ENCODE peak calls at places on chromosomes 11 and 22, in six cellular contexts. P is mucosa of descending colon, R is foreskin fibroblast, C is nephron progenitor cell, O is HCT116, X is lower leg skin. K is an unnamed sample.

GRCh38 chr11:115660072-115660805 is 156.0 kb upstream of the CADM1 start:
- DNase-seq in P (no peak), R (no peak), C (peak), O (no peak), X (no peak), K (peak)

GRCh38 chr11:86182976-86183584 is 61.5 kb upstream of the EED start:
- DNase-seq in P (peak), R (no peak), C (no peak), O (no peak), X (no peak), K (no peak)

GRCh38 chr22:37484115-37485005 is 1.8 kb downstream of the MFNG start:
- DNase-seq in P (peak), R (no peak), C (no peak), O (no peak), X (peak), K (peak)

GRCh38 chr11:63592975-63593395 is 21.2 kb downstream of the PLAAT3 start:
- DNase-seq in P (peak), R (no peak), C (peak), O (no peak), X (no peak), K (peak)

GRCh38 chr11:89220684-89221339 is 43.1 kb downstream of the TYR start:
- DNase-seq in P (no peak), R (no peak), C (no peak), O (no peak), X (no peak), K (no peak)

GRCh38 chr22:49960967-49961600 is 512 bp downstream of the PIM3 start:
- DNase-seq in P (peak), R (peak), C (peak), O (no peak), X (peak), K (peak)

GRCh38 chr11:789951-790350 is at the start of gene CEND1:
- DNase-seq in P (peak), R (peak), C (peak), O (no peak), X (no peak), K (peak)

GRCh38 chr11:64854534-64855502 is 10.4 kb upstream of the CDC42BPG start:
- DNase-seq in P (peak), R (peak), C (no peak), O (peak), X (peak), K (no peak)

GRCh38 chr11:93526691-93527583 is 16.3 kb downstream of the SMCO4 start:
- DNase-seq in P (peak), R (no peak), C (no peak), O (no peak), X (no peak), K (no peak)

GRCh38 chr11:66365711-66366619 is 5.6 kb downstream of the SLC29A2 start:
- DNase-seq in P (peak), R (no peak), C (no peak), O (no peak), X (no peak), K (no peak)

GRCh38 chr11:76621866-76622265 is 48.7 kb downstream of the LRRC32 start:
- DNase-seq in P (no peak), R (no peak), C (no peak), O (no peak), X (peak), K (no peak)

GRCh38 chr22:47090591-47091240 is 328.3 kb downstream of the TBC1D22A start:
- DNase-seq in P (no peak), R (peak), C (peak), O (no peak), X (peak), K (no peak)

GRCh38 chr11:82898242-82898641 is 2.0 kb downstream of the PRCP start:
- DNase-seq in P (no peak), R (no peak), C (no peak), O (no peak), X (no peak), K (no peak)

GRCh38 chr11:46309669-46310288 is 32.3 kb downstream of the CREB3L1 start:
- DNase-seq in P (no peak), R (no peak), C (no peak), O (peak), X (no peak), K (no peak)

GRCh38 chr11:87259731-87260130 is 222.0 kb downstream of the TMEM135 start:
- DNase-seq in P (no peak), R (no peak), C (no peak), O (no peak), X (no peak), K (no peak)

GRCh38 chr11:8584511-8584910 is 9.5 kb downstream of the STK33 start:
- DNase-seq in P (no peak), R (no peak), C (no peak), O (no peak), X (no peak), K (no peak)

GRCh38 chr11:61609970-61610347 is 29.1 kb upstream of the SYT7 start:
- DNase-seq in P (peak), R (no peak), C (no peak), O (no peak), X (no peak), K (peak)

GRCh38 chr11:132943737-132944556 is 588.4 kb downstream of the OPCML start:
- DNase-seq in P (no peak), R (no peak), C (peak), O (no peak), X (no peak), K (peak)

GRCh38 chr11:114440121-114440860 is 1.0 kb downstream of the REXO2 start:
- DNase-seq in P (no peak), R (no peak), C (no peak), O (no peak), X (no peak), K (no peak)

GRCh38 chr11:77590194-77590591 is 440 bp downstream of the AQP11 start:
- DNase-seq in P (no peak), R (peak), C (no peak), O (no peak), X (no peak), K (peak)

GRCh38 chr11:58968251-58968711 is 29.0 kb downstream of the GLYATL1 start:
- DNase-seq in P (peak), R (no peak), C (no peak), O (no peak), X (no peak), K (no peak)

GRCh38 chr11:4697583-4697982 is at the start of gene OR51E2:
- DNase-seq in P (no peak), R (no peak), C (no peak), O (no peak), X (no peak), K (no peak)

GRCh38 chr11:1705121-1706052 is 8.4 kb downstream of the KRTAP5-6 start:
- DNase-seq in P (no peak), R (no peak), C (no peak), O (no peak), X (peak), K (no peak)

GRCh38 chr11:126257764-126258163 is 10.9 kb downstream of the SRPRA start:
- DNase-seq in P (no peak), R (peak), C (no peak), O (no peak), X (no peak), K (no peak)

GRCh38 chr22:36893262-36893661 is 20.2 kb upstream of the CSF2RB start:
- DNase-seq in P (no peak), R (no peak), C (no peak), O (no peak), X (no peak), K (no peak)

GRCh38 chr22:22397292-22397870 is 111.2 kb downstream of the ZNF280B start:
- DNase-seq in P (no peak), R (peak), C (peak), O (peak), X (peak), K (no peak)

GRCh38 chr11:129589190-129589589 is 213.5 kb downstream of the BARX2 start:
- DNase-seq in P (no peak), R (no peak), C (peak), O (no peak), X (no peak), K (no peak)

GRCh38 chr22:35830305-35830704 is 112.6 kb downstream of the APOL5 start:
- DNase-seq in P (no peak), R (no peak), C (no peak), O (no peak), X (no peak), K (no peak)

GRCh38 chr11:706957-707816 is 1.2 kb downstream of the EPS8L2 start:
- DNase-seq in P (peak), R (peak), C (no peak), O (no peak), X (no peak), K (no peak)

GRCh38 chr22:42016111-42016510 is 17.5 kb downstream of the WBP2NL start:
- DNase-seq in P (no peak), R (no peak), C (no peak), O (no peak), X (no peak), K (no peak)

GRCh38 chr22:40409613-40410113 is 39.3 kb downstream of the SGSM3 start:
- DNase-seq in P (peak), R (no peak), C (no peak), O (no peak), X (no peak), K (no peak)

DNA sequence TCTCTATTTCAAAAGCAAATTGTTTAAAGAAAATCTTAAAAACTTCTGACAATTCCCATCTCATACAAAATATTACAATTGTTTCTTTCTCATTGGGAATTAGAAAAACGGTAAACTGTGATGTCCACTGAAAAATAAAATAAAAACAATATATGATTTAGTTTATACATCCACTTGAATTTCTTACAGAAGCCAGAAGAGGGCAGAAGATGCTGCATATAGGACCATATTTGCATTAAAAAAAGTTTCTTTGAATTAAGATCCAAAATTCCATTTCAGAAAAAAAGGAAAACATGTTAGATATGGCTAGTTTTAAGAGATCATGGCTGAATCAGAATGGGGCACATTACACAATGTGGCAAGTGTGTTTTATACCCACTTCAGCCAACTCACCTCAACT is 39.3 kb upstream of the LRRC4C start:
- DNase-seq in P (no peak), R (no peak), C (no peak), O (no peak), X (no peak), K (no peak)
- TF ChIP-seq CTCF in P (no peak), R (no peak), C (peak), O (peak), X (no peak), K (peak)

GRCh38 chr11:111325259-111325658 is 26.9 kb downstream of the POU2AF3 start:
- DNase-seq in P (no peak), R (no peak), C (no peak), O (no peak), X (no peak), K (no peak)
- TF ChIP-seq CTCF in P (no peak), R (no peak), C (no peak), O (no peak), X (no peak), K (no peak)

GRCh38 chr11:47373876-47374820 is 4.2 kb downstream of the SPI1 start:
- DNase-seq in P (peak), R (peak), C (peak), O (peak), X (peak), K (peak)
- TF ChIP-seq CTCF in P (peak), R (peak), C (peak), O (peak), X (no peak), K (peak)

DNA sequence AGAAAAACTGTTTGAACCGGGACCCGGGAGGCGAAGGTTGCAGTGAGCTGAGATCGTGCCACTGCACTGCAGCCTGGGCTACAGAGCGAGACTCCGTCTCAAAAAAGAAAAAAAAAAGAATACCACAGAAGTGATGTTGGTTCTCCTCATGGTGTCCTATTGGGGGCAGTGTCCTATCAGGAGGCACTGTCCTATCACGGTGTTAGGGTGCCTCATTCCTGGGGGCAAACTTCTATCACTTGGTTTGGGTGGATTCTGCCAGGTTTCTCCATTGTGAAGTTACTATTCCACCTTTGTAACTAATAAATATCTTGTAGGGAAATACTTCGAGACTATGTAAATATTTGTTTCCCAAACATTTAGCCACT is 19.6 kb downstream of the PRR14L start:
- DNase-seq in P (no peak), R (no peak), C (no peak), O (no peak), X (no peak), K (no peak)
- TF ChIP-seq CTCF in P (no peak), R (no peak), C (no peak), O (peak), X (no peak), K (no peak)